ENCODE peak calls at places on chromosomes 4 and X, in six cellular contexts. One of them, this sample, is unnamed.

GRCh38 chrX:63754141-63754859 is 30.7 kb downstream of the ARHGEF9 start:
- DNase-seq in H1: no peak
- DNase-seq in mesenchymal stem cell: peak
- DNase-seq in neuronal stem cell: no peak
- DNase-seq in trophoblast cell: no peak
- DNase-seq in IMR-90: peak
- DNase-seq in this sample: peak

GRCh38 chr4:17771284-17771908 is 10.0 kb downstream of the FAM184B start:
- DNase-seq in neuronal stem cell: no peak
- DNase-seq in H1: no peak
- DNase-seq in mesenchymal stem cell: no peak
- DNase-seq in trophoblast cell: no peak
- DNase-seq in IMR-90: no peak
- DNase-seq in this sample: no peak

GRCh38 chr4:107037188-107037587 is 1.1 kb upstream of the DKK2 start:
- DNase-seq in IMR-90: peak
- DNase-seq in H1: peak
- DNase-seq in mesenchymal stem cell: peak
- DNase-seq in neuronal stem cell: peak
- DNase-seq in trophoblast cell: no peak
- DNase-seq in this sample: peak

GRCh38 chr4:127997534-127998388 is 32.6 kb downstream of the ABHD18 start:
- DNase-seq in trophoblast cell: peak
- DNase-seq in IMR-90: peak
- DNase-seq in mesenchymal stem cell: peak
- DNase-seq in neuronal stem cell: no peak
- DNase-seq in H1: no peak
- DNase-seq in this sample: no peak

GRCh38 chr4:82710202-82710929 is 88.2 kb downstream of the SCD5 start:
- DNase-seq in neuronal stem cell: no peak
- DNase-seq in H1: no peak
- DNase-seq in trophoblast cell: no peak
- DNase-seq in mesenchymal stem cell: no peak
- DNase-seq in IMR-90: no peak
- DNase-seq in this sample: peak

GRCh38 chr4:182225257-182225852 is 17.8 kb upstream of the TENM3 start:
- DNase-seq in trophoblast cell: no peak
- DNase-seq in mesenchymal stem cell: no peak
- DNase-seq in IMR-90: no peak
- DNase-seq in neuronal stem cell: no peak
- DNase-seq in H1: no peak
- DNase-seq in this sample: no peak

GRCh38 chr4:167084326-167084725 is 150.0 kb downstream of the SPOCK3 start:
- DNase-seq in mesenchymal stem cell: no peak
- DNase-seq in IMR-90: no peak
- DNase-seq in H1: no peak
- DNase-seq in trophoblast cell: no peak
- DNase-seq in neuronal stem cell: no peak
- DNase-seq in this sample: no peak

GRCh38 chrX:103309860-103310591 is 764 bp downstream of the BEX2 start:
- DNase-seq in H1: no peak
- DNase-seq in IMR-90: no peak
- DNase-seq in mesenchymal stem cell: no peak
- DNase-seq in neuronal stem cell: no peak
- DNase-seq in trophoblast cell: no peak
- DNase-seq in this sample: no peak

GRCh38 chr4:112509243-112510190 is 6.5 kb downstream of the NEUROG2 start:
- DNase-seq in neuronal stem cell: peak
- DNase-seq in H1: peak
- DNase-seq in mesenchymal stem cell: no peak
- DNase-seq in IMR-90: peak
- DNase-seq in trophoblast cell: no peak
- DNase-seq in this sample: peak

GRCh38 chrX:110003167-110004156 is 548 bp downstream of the TMEM164 start:
- DNase-seq in trophoblast cell: no peak
- DNase-seq in mesenchymal stem cell: peak
- DNase-seq in neuronal stem cell: no peak
- DNase-seq in H1: no peak
- DNase-seq in IMR-90: no peak
- DNase-seq in this sample: peak

GRCh38 chr4:15001248-15001824 is 945 bp upstream of the CPEB2 start:
- DNase-seq in H1: peak
- DNase-seq in trophoblast cell: peak
- DNase-seq in IMR-90: peak
- DNase-seq in mesenchymal stem cell: peak
- DNase-seq in neuronal stem cell: peak
- DNase-seq in this sample: no peak

GRCh38 chr4:184288451-184289178 is 70.9 kb upstream of the ENPP6 start:
- DNase-seq in trophoblast cell: peak
- DNase-seq in neuronal stem cell: no peak
- DNase-seq in mesenchymal stem cell: no peak
- DNase-seq in H1: peak
- DNase-seq in IMR-90: no peak
- DNase-seq in this sample: no peak

GRCh38 chr4:122826000-122826595 is 533 bp upstream of the FGF2 start:
- DNase-seq in neuronal stem cell: no peak
- DNase-seq in IMR-90: peak
- DNase-seq in H1: no peak
- DNase-seq in mesenchymal stem cell: no peak
- DNase-seq in trophoblast cell: no peak
- DNase-seq in this sample: no peak

GRCh38 chr4:185213829-185214228 is 4.4 kb downstream of the SNX25 start:
- DNase-seq in trophoblast cell: no peak
- DNase-seq in mesenchymal stem cell: no peak
- DNase-seq in neuronal stem cell: no peak
- DNase-seq in IMR-90: no peak
- DNase-seq in H1: no peak
- DNase-seq in this sample: no peak

GRCh38 chr4:128876194-128876593 is 66.7 kb downstream of the JADE1 start:
- DNase-seq in trophoblast cell: no peak
- DNase-seq in neuronal stem cell: no peak
- DNase-seq in mesenchymal stem cell: no peak
- DNase-seq in IMR-90: no peak
- DNase-seq in H1: no peak
- DNase-seq in this sample: no peak

GRCh38 chrX:43000121-43000520 is 222.2 kb upstream of the PPP1R2C start:
- DNase-seq in neuronal stem cell: no peak
- DNase-seq in H1: no peak
- DNase-seq in mesenchymal stem cell: no peak
- DNase-seq in IMR-90: no peak
- DNase-seq in trophoblast cell: no peak
- DNase-seq in this sample: no peak

GRCh38 chr4:162115323-162115722 is 48.5 kb downstream of the FSTL5 start:
- DNase-seq in H1: no peak
- DNase-seq in IMR-90: no peak
- DNase-seq in trophoblast cell: no peak
- DNase-seq in neuronal stem cell: no peak
- DNase-seq in mesenchymal stem cell: peak
- DNase-seq in this sample: no peak

GRCh38 chr4:73871911-73872310 is 2.7 kb downstream of the CXCL1 start:
- DNase-seq in mesenchymal stem cell: peak
- DNase-seq in H1: no peak
- DNase-seq in neuronal stem cell: no peak
- DNase-seq in trophoblast cell: no peak
- DNase-seq in IMR-90: no peak
- DNase-seq in this sample: no peak

GRCh38 chrX:38868941-38869378 is 67.7 kb downstream of the MID1IP1 start:
- DNase-seq in H1: no peak
- DNase-seq in neuronal stem cell: no peak
- DNase-seq in trophoblast cell: peak
- DNase-seq in IMR-90: peak
- DNase-seq in mesenchymal stem cell: peak
- DNase-seq in this sample: no peak

GRCh38 chr4:118981171-118981838 is 92.7 kb downstream of the SYNPO2 start:
- DNase-seq in H1: no peak
- DNase-seq in trophoblast cell: no peak
- DNase-seq in mesenchymal stem cell: peak
- DNase-seq in IMR-90: peak
- DNase-seq in neuronal stem cell: peak
- DNase-seq in this sample: no peak

GRCh38 chr4:13240066-13240465 is 244.1 kb downstream of the RAB28 start:
- DNase-seq in H1: no peak
- DNase-seq in neuronal stem cell: no peak
- DNase-seq in trophoblast cell: no peak
- DNase-seq in IMR-90: no peak
- DNase-seq in mesenchymal stem cell: peak
- DNase-seq in this sample: no peak

GRCh38 chr4:20831746-20832145 is 131.5 kb downstream of the PACRGL start:
- DNase-seq in neuronal stem cell: no peak
- DNase-seq in mesenchymal stem cell: no peak
- DNase-seq in trophoblast cell: no peak
- DNase-seq in H1: no peak
- DNase-seq in IMR-90: no peak
- DNase-seq in this sample: no peak

GRCh38 chrX:2134782-2135181 is 366.0 kb downstream of the DHRSX start:
- DNase-seq in trophoblast cell: no peak
- DNase-seq in neuronal stem cell: no peak
- DNase-seq in IMR-90: no peak
- DNase-seq in H1: no peak
- DNase-seq in mesenchymal stem cell: no peak
- DNase-seq in this sample: no peak

GRCh38 chr4:145545538-145546224 is 64.0 kb downstream of the SMAD1 start:
- DNase-seq in IMR-90: peak
- DNase-seq in neuronal stem cell: no peak
- DNase-seq in mesenchymal stem cell: peak
- DNase-seq in H1: no peak
- DNase-seq in trophoblast cell: peak
- DNase-seq in this sample: no peak

GRCh38 chr4:30537462-30537861 is 182.7 kb upstream of the PCDH7 start:
- DNase-seq in mesenchymal stem cell: peak
- DNase-seq in H1: no peak
- DNase-seq in trophoblast cell: no peak
- DNase-seq in neuronal stem cell: no peak
- DNase-seq in IMR-90: peak
- DNase-seq in this sample: no peak

GRCh38 chr4:72977936-72978485 is 91.5 kb downstream of the COX18 start:
- DNase-seq in neuronal stem cell: no peak
- DNase-seq in trophoblast cell: no peak
- DNase-seq in H1: no peak
- DNase-seq in IMR-90: no peak
- DNase-seq in mesenchymal stem cell: no peak
- DNase-seq in this sample: no peak

GRCh38 chr4:186669159-186669720 is 54.4 kb downstream of the FAT1 start:
- DNase-seq in mesenchymal stem cell: peak
- DNase-seq in H1: peak
- DNase-seq in IMR-90: peak
- DNase-seq in neuronal stem cell: no peak
- DNase-seq in trophoblast cell: peak
- DNase-seq in this sample: peak

GRCh38 chr4:173170210-173170778 is 1.7 kb downstream of the GALNT7 start:
- DNase-seq in IMR-90: no peak
- DNase-seq in H1: no peak
- DNase-seq in neuronal stem cell: no peak
- DNase-seq in mesenchymal stem cell: peak
- DNase-seq in trophoblast cell: no peak
- DNase-seq in this sample: no peak

GRCh38 chr4:173168396-173169177 is at the start of gene GALNT7:
- DNase-seq in H1: peak
- DNase-seq in neuronal stem cell: peak
- DNase-seq in IMR-90: peak
- DNase-seq in trophoblast cell: peak
- DNase-seq in mesenchymal stem cell: peak
- DNase-seq in this sample: peak

GRCh38 chr4:173171098-173171497 is 2.5 kb downstream of the GALNT7 start:
- DNase-seq in H1: no peak
- DNase-seq in trophoblast cell: no peak
- DNase-seq in neuronal stem cell: no peak
- DNase-seq in IMR-90: peak
- DNase-seq in mesenchymal stem cell: peak
- DNase-seq in this sample: no peak

GRCh38 chr4:173169178-173169427 is 492 bp downstream of the GALNT7 start:
- DNase-seq in mesenchymal stem cell: no peak
- DNase-seq in trophoblast cell: peak
- DNase-seq in IMR-90: no peak
- DNase-seq in neuronal stem cell: no peak
- DNase-seq in H1: peak
- DNase-seq in this sample: no peak

DNA sequence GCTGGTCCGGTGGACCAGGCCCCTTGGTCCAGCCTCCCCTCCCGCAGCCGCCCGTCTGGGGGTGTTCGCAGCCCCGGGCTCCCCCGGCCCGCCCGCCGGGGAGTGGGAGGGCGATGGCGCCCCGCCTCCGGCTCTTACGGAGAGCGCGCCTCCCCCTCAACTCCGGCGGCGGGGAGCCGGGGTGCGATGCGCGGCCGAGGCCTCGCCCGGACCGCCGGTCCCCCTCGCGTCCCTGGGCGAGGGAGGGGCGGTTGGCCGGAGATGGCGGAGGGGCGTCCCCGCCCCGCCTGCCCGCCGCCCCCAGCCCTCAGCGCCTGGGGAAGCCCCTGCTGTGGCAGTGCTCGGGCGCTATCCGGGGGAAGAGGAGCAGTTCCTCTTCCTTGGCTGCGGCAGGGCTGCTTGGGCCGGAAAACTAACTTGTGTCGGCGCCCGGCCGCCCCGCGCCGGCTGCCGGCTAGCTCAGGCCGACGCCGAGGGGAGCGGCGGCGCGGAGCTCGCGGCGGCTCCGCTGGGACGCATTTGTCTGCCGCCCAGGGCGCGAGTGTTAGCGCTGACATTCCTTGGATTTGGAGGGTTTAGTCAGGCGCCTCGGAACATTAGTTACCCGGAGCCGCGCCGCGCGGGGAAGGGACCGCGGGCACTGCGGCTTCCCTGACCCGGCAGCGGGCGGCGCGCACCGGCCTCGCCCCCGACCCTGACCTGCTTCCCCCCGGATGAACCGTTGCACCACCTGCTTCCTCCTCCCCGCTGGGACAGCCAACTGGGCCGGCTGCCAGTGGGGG is 1.0 kb downstream of the GALNT7 start:
- DNase-seq in neuronal stem cell: peak
- DNase-seq in mesenchymal stem cell: peak
- DNase-seq in H1: peak
- DNase-seq in trophoblast cell: peak
- DNase-seq in IMR-90: peak
- DNase-seq in this sample: peak
- H2BK120ac ChIP-seq in neuronal stem cell: no peak
- H2BK120ac ChIP-seq in mesenchymal stem cell: peak
- H2BK120ac ChIP-seq in H1: no peak
- H2BK120ac ChIP-seq in trophoblast cell: peak
- H2BK120ac ChIP-seq in IMR-90: no peak
- H2BK120ac ChIP-seq in this sample: no peak

GRCh38 chrX:22124098-22124497 is 92.0 kb downstream of the PHEX start:
- DNase-seq in neuronal stem cell: no peak
- DNase-seq in trophoblast cell: peak
- DNase-seq in IMR-90: no peak
- DNase-seq in H1: no peak
- DNase-seq in mesenchymal stem cell: no peak
- DNase-seq in this sample: no peak
- H2AFZ ChIP-seq in neuronal stem cell: no peak
- H2AFZ ChIP-seq in trophoblast cell: no peak
- H2AFZ ChIP-seq in IMR-90: no peak
- H2AFZ ChIP-seq in H1: no peak
- H2AFZ ChIP-seq in mesenchymal stem cell: no peak
- H2AFZ ChIP-seq in this sample: no peak

GRCh38 chr4:3316146-3316545 is 23.3 kb downstream of the RGS12 start:
- DNase-seq in mesenchymal stem cell: no peak
- DNase-seq in IMR-90: no peak
- DNase-seq in trophoblast cell: no peak
- DNase-seq in H1: no peak
- DNase-seq in neuronal stem cell: no peak
- DNase-seq in this sample: peak
- H2BK120ac ChIP-seq in mesenchymal stem cell: no peak
- H2BK120ac ChIP-seq in IMR-90: no peak
- H2BK120ac ChIP-seq in trophoblast cell: no peak
- H2BK120ac ChIP-seq in H1: no peak
- H2BK120ac ChIP-seq in neuronal stem cell: no peak
- H2BK120ac ChIP-seq in this sample: no peak

GRCh38 chrX:82320554-82320953 is 1118.7 kb downstream of the SH3BGRL start:
- DNase-seq in IMR-90: no peak
- DNase-seq in neuronal stem cell: peak
- DNase-seq in trophoblast cell: no peak
- DNase-seq in mesenchymal stem cell: no peak
- DNase-seq in H1: no peak
- DNase-seq in this sample: no peak
- H2AFZ ChIP-seq in IMR-90: no peak
- H2AFZ ChIP-seq in neuronal stem cell: no peak
- H2AFZ ChIP-seq in trophoblast cell: no peak
- H2AFZ ChIP-seq in mesenchymal stem cell: no peak
- H2AFZ ChIP-seq in H1: peak
- H2AFZ ChIP-seq in this sample: no peak